ENCODE peak calls at places on chromosomes 4 and X, in five cellular contexts. One of them, this sample, is unnamed.

GRCh38 chr4:42313872-42314271 is 83.4 kb upstream of the SHISA3 start:
- DNase-seq in K562: no peak
- DNase-seq in psoas muscle: no peak
- DNase-seq in AG10803: no peak
- DNase-seq in mucosa of descending colon: no peak
- DNase-seq in this sample: no peak

GRCh38 chr4:74754218-74754617 is 40.1 kb downstream of the BTC start:
- DNase-seq in K562: no peak
- DNase-seq in psoas muscle: no peak
- DNase-seq in AG10803: no peak
- DNase-seq in mucosa of descending colon: no peak
- DNase-seq in this sample: no peak

GRCh38 chr4:11182031-11182430 is 246.7 kb downstream of the HS3ST1 start:
- DNase-seq in K562: no peak
- DNase-seq in psoas muscle: no peak
- DNase-seq in AG10803: no peak
- DNase-seq in mucosa of descending colon: no peak
- DNase-seq in this sample: no peak

GRCh38 chr4:16667464-16667863 is 231.0 kb downstream of the LDB2 start:
- DNase-seq in K562: no peak
- DNase-seq in psoas muscle: no peak
- DNase-seq in AG10803: peak; percentile 94
- DNase-seq in mucosa of descending colon: no peak
- DNase-seq in this sample: peak; percentile 68

GRCh38 chrX:102968216-102968615 is 31.1 kb downstream of the RAB40AL start:
- DNase-seq in K562: no peak
- DNase-seq in psoas muscle: no peak
- DNase-seq in AG10803: no peak
- DNase-seq in mucosa of descending colon: no peak
- DNase-seq in this sample: no peak

GRCh38 chrX:29926056-29926455 is 289.3 kb upstream of the MAGEB2 start:
- DNase-seq in K562: no peak
- DNase-seq in psoas muscle: no peak
- DNase-seq in AG10803: no peak
- DNase-seq in mucosa of descending colon: no peak
- DNase-seq in this sample: no peak

GRCh38 chr4:150518559-150518958 is 63.4 kb upstream of the MAB21L2 start:
- DNase-seq in K562: no peak
- DNase-seq in psoas muscle: no peak
- DNase-seq in AG10803: peak; percentile 9
- DNase-seq in mucosa of descending colon: no peak
- DNase-seq in this sample: peak; percentile 19

GRCh38 chrX:10216208-10216607 is 59.4 kb downstream of the CLCN4 start:
- DNase-seq in K562: no peak
- DNase-seq in psoas muscle: no peak
- DNase-seq in AG10803: no peak
- DNase-seq in mucosa of descending colon: no peak
- DNase-seq in this sample: no peak

GRCh38 chrX:46376246-46376885 is 168.9 kb downstream of the ZNF674 start:
- DNase-seq in K562: peak; percentile 2
- DNase-seq in psoas muscle: no peak
- DNase-seq in AG10803: peak; percentile 67
- DNase-seq in mucosa of descending colon: no peak
- DNase-seq in this sample: peak; percentile 54

GRCh38 chrX:115337735-115338134 is 48.2 kb downstream of the LUZP4 start:
- DNase-seq in K562: no peak
- DNase-seq in psoas muscle: no peak
- DNase-seq in AG10803: peak; percentile 89
- DNase-seq in mucosa of descending colon: no peak
- DNase-seq in this sample: no peak

GRCh38 chr4:70713453-70714026 is 8.2 kb upstream of the RUFY3 start:
- DNase-seq in K562: no peak
- DNase-seq in psoas muscle: no peak
- DNase-seq in AG10803: no peak
- DNase-seq in mucosa of descending colon: no peak
- DNase-seq in this sample: no peak

GRCh38 chr4:188992706-188993105 is 853.5 kb downstream of the TRIML1 start:
- DNase-seq in K562: no peak
- DNase-seq in psoas muscle: no peak
- DNase-seq in AG10803: no peak
- DNase-seq in mucosa of descending colon: no peak
- DNase-seq in this sample: no peak

GRCh38 chrX:19121898-19122640 is at the start of gene ADGRG2:
- DNase-seq in K562: no peak
- DNase-seq in psoas muscle: peak; percentile 47
- DNase-seq in AG10803: peak; percentile 5
- DNase-seq in mucosa of descending colon: no peak
- DNase-seq in this sample: no peak

GRCh38 chrX:19122641-19123009 is 357 bp upstream of the ADGRG2 start:
- DNase-seq in K562: no peak
- DNase-seq in psoas muscle: no peak
- DNase-seq in AG10803: no peak
- DNase-seq in mucosa of descending colon: no peak
- DNase-seq in this sample: no peak

GRCh38 chrX:19121466-19121865 is 802 bp downstream of the ADGRG2 start:
- DNase-seq in K562: no peak
- DNase-seq in psoas muscle: no peak
- DNase-seq in AG10803: no peak
- DNase-seq in mucosa of descending colon: no peak
- DNase-seq in this sample: no peak
- H3K4me3 ChIP-seq in K562: no peak overlapping the region
- H3K4me3 ChIP-seq in psoas muscle: peak overlapping the region; percentile 59
- H3K4me3 ChIP-seq in AG10803: no peak overlapping the region
- H3K4me3 ChIP-seq in mucosa of descending colon: no peak overlapping the region
- H3K4me3 ChIP-seq in this sample: peak overlapping the region; percentile 34

DNA sequence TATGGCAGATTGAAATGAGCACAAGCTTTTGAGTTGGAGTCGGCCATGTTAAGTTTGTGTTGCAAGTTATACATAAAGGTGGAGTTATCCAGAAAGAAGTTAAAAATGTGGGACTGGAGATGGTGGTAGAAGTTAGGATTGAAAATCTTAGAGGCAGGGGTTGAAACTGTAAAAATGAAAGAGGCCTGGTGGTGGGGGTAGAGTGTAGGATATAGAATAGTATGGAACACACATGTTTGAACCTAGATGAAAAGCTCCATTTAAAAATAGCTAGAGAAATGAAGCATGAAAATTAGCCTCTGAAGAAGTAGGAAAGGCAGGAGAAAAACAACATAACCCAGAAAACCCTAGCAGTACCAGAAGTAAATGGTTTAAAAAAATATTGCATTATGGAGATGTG is 131.8 kb upstream of the ENPEP start:
- DNase-seq in K562: peak; percentile 6
- DNase-seq in psoas muscle: no peak
- DNase-seq in AG10803: no peak
- DNase-seq in mucosa of descending colon: no peak
- DNase-seq in this sample: peak; percentile 11
- TF ChIP-seq CTCF in K562: peak; percentile 50
- TF ChIP-seq CTCF in psoas muscle: peak; percentile 25
- TF ChIP-seq CTCF in AG10803: peak; percentile 42
- TF ChIP-seq CTCF in mucosa of descending colon: no peak
- TF ChIP-seq CTCF in this sample: peak; percentile 35

GRCh38 chrX:140090800-140091275 is 125.5 kb upstream of the CXorf66 start:
- DNase-seq in K562: no peak
- DNase-seq in psoas muscle: no peak
- DNase-seq in AG10803: no peak
- DNase-seq in mucosa of descending colon: no peak
- DNase-seq in this sample: no peak

GRCh38 chrX:140091276-140091886 is 126.1 kb upstream of the CXorf66 start:
- DNase-seq in K562: peak; percentile 48
- DNase-seq in psoas muscle: peak; percentile 20
- DNase-seq in AG10803: peak; percentile 0
- DNase-seq in mucosa of descending colon: no peak
- DNase-seq in this sample: no peak

GRCh38 chrX:140088438-140088837 is 123.1 kb upstream of the CXorf66 start:
- DNase-seq in K562: no peak
- DNase-seq in psoas muscle: no peak
- DNase-seq in AG10803: no peak
- DNase-seq in mucosa of descending colon: no peak
- DNase-seq in this sample: no peak

GRCh38 chrX:140087865-140088264 is 122.5 kb upstream of the CXorf66 start:
- DNase-seq in K562: no peak
- DNase-seq in psoas muscle: no peak
- DNase-seq in AG10803: no peak
- DNase-seq in mucosa of descending colon: no peak
- DNase-seq in this sample: no peak

DNA sequence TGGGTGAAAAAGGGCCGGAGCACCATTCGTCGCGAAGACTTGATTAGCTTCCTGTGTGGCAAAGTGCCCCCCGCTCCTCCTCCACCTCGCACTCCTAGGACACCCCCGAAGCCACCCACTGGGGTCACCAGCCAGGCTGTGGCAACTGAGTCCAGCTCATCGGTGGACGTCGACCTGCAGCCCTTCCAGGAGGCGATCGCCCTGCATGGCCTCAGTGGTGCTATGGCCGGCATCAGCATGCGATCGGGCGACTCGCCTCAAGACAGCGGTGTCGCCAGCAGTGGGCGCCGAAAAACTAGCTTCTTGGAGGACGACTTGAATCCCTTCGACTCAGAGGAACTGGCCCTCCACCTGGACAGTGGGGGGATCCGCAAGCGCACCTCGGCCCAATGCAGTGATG is 126.8 kb upstream of the CXorf66 start:
- DNase-seq in K562: no peak
- DNase-seq in psoas muscle: no peak
- DNase-seq in AG10803: no peak
- DNase-seq in mucosa of descending colon: no peak
- DNase-seq in this sample: no peak
- H3K4me3 ChIP-seq in K562: no peak overlapping the region
- H3K4me3 ChIP-seq in psoas muscle: peak overlapping the region; percentile 48
- H3K4me3 ChIP-seq in AG10803: no peak overlapping the region
- H3K4me3 ChIP-seq in mucosa of descending colon: no peak overlapping the region
- H3K4me3 ChIP-seq in this sample: peak overlapping the region; percentile 37

DNA sequence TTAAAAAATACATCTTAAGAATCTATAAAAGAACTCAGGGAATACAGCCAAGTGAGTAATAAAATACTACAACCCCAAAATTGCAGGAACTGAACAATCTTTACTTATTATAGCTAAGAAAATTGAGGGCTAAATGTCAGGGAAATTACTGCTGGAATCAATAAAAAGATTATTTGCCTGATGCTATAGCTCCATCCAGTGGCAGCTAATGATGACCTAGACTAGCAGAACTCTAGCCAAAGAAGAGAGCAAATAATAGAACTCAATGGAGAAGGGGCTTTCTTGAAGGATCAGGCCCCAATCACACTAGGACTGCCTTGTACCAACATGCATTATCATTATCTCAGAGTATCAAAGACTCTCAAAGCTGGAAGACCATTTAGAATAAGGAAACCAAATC is 85.0 kb upstream of the FAM241A start:
- DNase-seq in K562: peak; percentile 22
- DNase-seq in psoas muscle: no peak
- DNase-seq in AG10803: peak; percentile 42
- DNase-seq in mucosa of descending colon: no peak
- DNase-seq in this sample: no peak
- TF ChIP-seq CTCF in K562: peak; percentile 60
- TF ChIP-seq CTCF in psoas muscle: no peak
- TF ChIP-seq CTCF in AG10803: peak; percentile 68
- TF ChIP-seq CTCF in mucosa of descending colon: no peak
- TF ChIP-seq CTCF in this sample: peak; percentile 52

DNA sequence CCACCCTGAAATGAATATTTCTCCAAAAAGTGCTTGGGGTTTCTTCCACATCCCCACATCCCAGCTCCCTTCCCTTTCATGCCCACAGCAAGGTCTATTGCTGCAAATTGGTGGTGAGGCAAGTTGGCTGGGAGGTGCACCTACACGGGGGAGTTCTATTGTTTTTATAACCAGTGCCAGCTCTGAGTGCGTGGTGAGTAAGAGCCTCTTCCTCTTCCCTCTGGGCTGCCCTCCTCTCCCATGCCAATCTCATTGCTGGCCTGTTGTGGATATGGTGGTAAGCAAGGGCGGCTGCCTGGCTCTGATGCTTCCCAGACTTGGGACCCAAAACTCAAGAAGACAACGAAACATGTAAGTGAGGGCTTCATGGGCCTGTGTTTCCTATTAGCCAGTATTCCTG is 204.3 kb downstream of the SHROOM3 start:
- DNase-seq in K562: no peak
- DNase-seq in psoas muscle: no peak
- DNase-seq in AG10803: no peak
- DNase-seq in mucosa of descending colon: no peak
- DNase-seq in this sample: no peak
- H3K4me3 ChIP-seq in K562: no peak overlapping the region
- H3K4me3 ChIP-seq in psoas muscle: no peak overlapping the region
- H3K4me3 ChIP-seq in AG10803: no peak overlapping the region
- H3K4me3 ChIP-seq in mucosa of descending colon: no peak overlapping the region
- H3K4me3 ChIP-seq in this sample: no peak overlapping the region

GRCh38 chr4:4260185-4260751 is 12.2 kb upstream of the TMEM128 start:
- DNase-seq in K562: peak; percentile 36
- DNase-seq in psoas muscle: no peak
- DNase-seq in AG10803: peak; percentile 69
- DNase-seq in mucosa of descending colon: no peak
- DNase-seq in this sample: peak; percentile 22
- TF ChIP-seq CTCF in K562: peak; percentile 88
- TF ChIP-seq CTCF in psoas muscle: no peak
- TF ChIP-seq CTCF in AG10803: peak; percentile 60
- TF ChIP-seq CTCF in mucosa of descending colon: no peak
- TF ChIP-seq CTCF in this sample: peak; percentile 38

GRCh38 chr4:2794707-2795557 is 2.0 kb downstream of the SH3BP2 start:
- DNase-seq in K562: peak; percentile 62
- DNase-seq in psoas muscle: peak; percentile 67
- DNase-seq in AG10803: peak; percentile 85
- DNase-seq in mucosa of descending colon: peak; percentile 86
- DNase-seq in this sample: no peak
- H3K4me3 ChIP-seq in K562: no peak overlapping the region
- H3K4me3 ChIP-seq in psoas muscle: peak overlapping the region; percentile 70
- H3K4me3 ChIP-seq in AG10803: peak overlapping the region; percentile 72
- H3K4me3 ChIP-seq in mucosa of descending colon: no peak overlapping the region
- H3K4me3 ChIP-seq in this sample: peak overlapping the region; percentile 69

GRCh38 chr4:1092026-1092982 is 21.1 kb downstream of the RNF212 start:
- DNase-seq in K562: peak; percentile 32
- DNase-seq in psoas muscle: no peak
- DNase-seq in AG10803: no peak
- DNase-seq in mucosa of descending colon: no peak
- DNase-seq in this sample: no peak
- TF ChIP-seq CTCF in K562: peak; percentile 19
- TF ChIP-seq CTCF in psoas muscle: no peak
- TF ChIP-seq CTCF in AG10803: no peak
- TF ChIP-seq CTCF in mucosa of descending colon: no peak
- TF ChIP-seq CTCF in this sample: no peak